ENCODE peak calls at places on chromosomes 6 and 20, in six cellular contexts. One of them, this sample, is unnamed.

GRCh38 chr6:37239950-37240713 is 17.4 kb upstream of the TBC1D22B start:
- DNase-seq in AG04450: peak
- DNase-seq in iPS-NIHi11: peak
- DNase-seq in activated naive CD4-positive, alpha-beta T cell: peak
- DNase-seq in non-pigmented ciliary epithelial cell: peak
- DNase-seq in fibroblast of gingiva: peak
- DNase-seq in this sample: peak

GRCh38 chr6:37696841-37697735 is 595 bp downstream of the MDGA1 start:
- DNase-seq in AG04450: no peak
- DNase-seq in iPS-NIHi11: peak
- DNase-seq in activated naive CD4-positive, alpha-beta T cell: no peak
- DNase-seq in non-pigmented ciliary epithelial cell: no peak
- DNase-seq in fibroblast of gingiva: no peak
- DNase-seq in this sample: no peak

GRCh38 chr6:125095501-125096301 is 57.9 kb upstream of the TPD52L1 start:
- DNase-seq in AG04450: peak
- DNase-seq in iPS-NIHi11: no peak
- DNase-seq in activated naive CD4-positive, alpha-beta T cell: no peak
- DNase-seq in non-pigmented ciliary epithelial cell: no peak
- DNase-seq in fibroblast of gingiva: peak
- DNase-seq in this sample: no peak

GRCh38 chr6:34273242-34273805 is 24.5 kb upstream of the SMIM29 start:
- DNase-seq in AG04450: no peak
- DNase-seq in iPS-NIHi11: no peak
- DNase-seq in activated naive CD4-positive, alpha-beta T cell: no peak
- DNase-seq in non-pigmented ciliary epithelial cell: no peak
- DNase-seq in fibroblast of gingiva: no peak
- DNase-seq in this sample: no peak

GRCh38 chr6:154937306-154938244 is 57.5 kb upstream of the TIAM2 start:
- DNase-seq in AG04450: peak
- DNase-seq in iPS-NIHi11: peak
- DNase-seq in activated naive CD4-positive, alpha-beta T cell: no peak
- DNase-seq in non-pigmented ciliary epithelial cell: no peak
- DNase-seq in fibroblast of gingiva: peak
- DNase-seq in this sample: no peak

GRCh38 chr6:52415917-52416628 is 4.1 kb upstream of the EFHC1 start:
- DNase-seq in AG04450: no peak
- DNase-seq in iPS-NIHi11: no peak
- DNase-seq in activated naive CD4-positive, alpha-beta T cell: no peak
- DNase-seq in non-pigmented ciliary epithelial cell: no peak
- DNase-seq in fibroblast of gingiva: no peak
- DNase-seq in this sample: no peak

GRCh38 chr6:95593025-95593424 is 15.7 kb downstream of the MANEA start:
- DNase-seq in AG04450: no peak
- DNase-seq in iPS-NIHi11: no peak
- DNase-seq in activated naive CD4-positive, alpha-beta T cell: no peak
- DNase-seq in non-pigmented ciliary epithelial cell: no peak
- DNase-seq in fibroblast of gingiva: no peak
- DNase-seq in this sample: no peak

GRCh38 chr6:89944181-89944755 is 50.0 kb downstream of the GJA10 start:
- DNase-seq in AG04450: no peak
- DNase-seq in iPS-NIHi11: no peak
- DNase-seq in activated naive CD4-positive, alpha-beta T cell: no peak
- DNase-seq in non-pigmented ciliary epithelial cell: no peak
- DNase-seq in fibroblast of gingiva: no peak
- DNase-seq in this sample: no peak

GRCh38 chr6:43303751-43304331 is 4.8 kb downstream of the CRIP3 start:
- DNase-seq in AG04450: no peak
- DNase-seq in iPS-NIHi11: no peak
- DNase-seq in activated naive CD4-positive, alpha-beta T cell: no peak
- DNase-seq in non-pigmented ciliary epithelial cell: no peak
- DNase-seq in fibroblast of gingiva: no peak
- DNase-seq in this sample: no peak

GRCh38 chr20:16944753-16945152 is 196.6 kb downstream of the OTOR start:
- DNase-seq in AG04450: no peak
- DNase-seq in iPS-NIHi11: no peak
- DNase-seq in activated naive CD4-positive, alpha-beta T cell: no peak
- DNase-seq in non-pigmented ciliary epithelial cell: no peak
- DNase-seq in fibroblast of gingiva: no peak
- DNase-seq in this sample: no peak

GRCh38 chr20:33280775-33281174 is 2.2 kb upstream of the BPIFB1 start:
- DNase-seq in AG04450: no peak
- DNase-seq in iPS-NIHi11: no peak
- DNase-seq in activated naive CD4-positive, alpha-beta T cell: no peak
- DNase-seq in non-pigmented ciliary epithelial cell: no peak
- DNase-seq in fibroblast of gingiva: no peak
- DNase-seq in this sample: no peak

GRCh38 chr20:49348563-49348962 is 70.7 kb upstream of the ZNFX1 start:
- DNase-seq in AG04450: no peak
- DNase-seq in iPS-NIHi11: no peak
- DNase-seq in activated naive CD4-positive, alpha-beta T cell: no peak
- DNase-seq in non-pigmented ciliary epithelial cell: no peak
- DNase-seq in fibroblast of gingiva: no peak
- DNase-seq in this sample: no peak

GRCh38 chr20:50721881-50722281 is 9.5 kb upstream of the PARD6B start:
- DNase-seq in AG04450: no peak
- DNase-seq in iPS-NIHi11: no peak
- DNase-seq in activated naive CD4-positive, alpha-beta T cell: no peak
- DNase-seq in non-pigmented ciliary epithelial cell: no peak
- DNase-seq in fibroblast of gingiva: peak
- DNase-seq in this sample: no peak

GRCh38 chr6:56756791-56757582 is 114.3 kb upstream of the DST start:
- DNase-seq in AG04450: no peak
- DNase-seq in iPS-NIHi11: no peak
- DNase-seq in activated naive CD4-positive, alpha-beta T cell: no peak
- DNase-seq in non-pigmented ciliary epithelial cell: no peak
- DNase-seq in fibroblast of gingiva: no peak
- DNase-seq in this sample: no peak

GRCh38 chr6:30399390-30400058 is 54.6 kb downstream of the RPP21 start:
- DNase-seq in AG04450: no peak
- DNase-seq in iPS-NIHi11: no peak
- DNase-seq in activated naive CD4-positive, alpha-beta T cell: no peak
- DNase-seq in non-pigmented ciliary epithelial cell: no peak
- DNase-seq in fibroblast of gingiva: no peak
- DNase-seq in this sample: no peak

GRCh38 chr6:91278416-91278815 is 691.5 kb upstream of the MAP3K7 start:
- DNase-seq in AG04450: no peak
- DNase-seq in iPS-NIHi11: no peak
- DNase-seq in activated naive CD4-positive, alpha-beta T cell: no peak
- DNase-seq in non-pigmented ciliary epithelial cell: no peak
- DNase-seq in fibroblast of gingiva: no peak
- DNase-seq in this sample: no peak

GRCh38 chr6:30260036-30260504 is 46.9 kb upstream of the TRIM26 start:
- DNase-seq in AG04450: no peak
- DNase-seq in iPS-NIHi11: peak
- DNase-seq in activated naive CD4-positive, alpha-beta T cell: no peak
- DNase-seq in non-pigmented ciliary epithelial cell: no peak
- DNase-seq in fibroblast of gingiva: no peak
- DNase-seq in this sample: no peak

GRCh38 chr20:22471156-22471836 is 113.1 kb downstream of the FOXA2 start:
- DNase-seq in AG04450: no peak
- DNase-seq in iPS-NIHi11: no peak
- DNase-seq in activated naive CD4-positive, alpha-beta T cell: no peak
- DNase-seq in non-pigmented ciliary epithelial cell: no peak
- DNase-seq in fibroblast of gingiva: no peak
- DNase-seq in this sample: no peak

GRCh38 chr20:36542516-36543186 is 1.3 kb downstream of the MYL9 start:
- DNase-seq in AG04450: no peak
- DNase-seq in iPS-NIHi11: no peak
- DNase-seq in activated naive CD4-positive, alpha-beta T cell: no peak
- DNase-seq in non-pigmented ciliary epithelial cell: no peak
- DNase-seq in fibroblast of gingiva: no peak
- DNase-seq in this sample: no peak

GRCh38 chr6:108268845-108269244 is 8.0 kb upstream of the SNX3 start:
- DNase-seq in AG04450: no peak
- DNase-seq in iPS-NIHi11: no peak
- DNase-seq in activated naive CD4-positive, alpha-beta T cell: no peak
- DNase-seq in non-pigmented ciliary epithelial cell: no peak
- DNase-seq in fibroblast of gingiva: no peak
- DNase-seq in this sample: no peak

GRCh38 chr20:22984008-22984407 is 51.1 kb upstream of the SSTR4 start:
- DNase-seq in AG04450: no peak
- DNase-seq in iPS-NIHi11: no peak
- DNase-seq in activated naive CD4-positive, alpha-beta T cell: no peak
- DNase-seq in non-pigmented ciliary epithelial cell: no peak
- DNase-seq in fibroblast of gingiva: no peak
- DNase-seq in this sample: no peak

GRCh38 chr6:133504761-133505160 is 263.6 kb downstream of the EYA4 start:
- DNase-seq in AG04450: no peak
- DNase-seq in iPS-NIHi11: no peak
- DNase-seq in activated naive CD4-positive, alpha-beta T cell: no peak
- DNase-seq in non-pigmented ciliary epithelial cell: no peak
- DNase-seq in fibroblast of gingiva: peak
- DNase-seq in this sample: no peak

GRCh38 chr6:118216751-118217150 is 309.7 kb downstream of the SLC35F1 start:
- DNase-seq in AG04450: no peak
- DNase-seq in iPS-NIHi11: no peak
- DNase-seq in activated naive CD4-positive, alpha-beta T cell: no peak
- DNase-seq in non-pigmented ciliary epithelial cell: no peak
- DNase-seq in fibroblast of gingiva: no peak
- DNase-seq in this sample: no peak

GRCh38 chr6:50143011-50143719 is 93.4 kb upstream of the DEFB112 start:
- DNase-seq in AG04450: no peak
- DNase-seq in iPS-NIHi11: no peak
- DNase-seq in activated naive CD4-positive, alpha-beta T cell: no peak
- DNase-seq in non-pigmented ciliary epithelial cell: no peak
- DNase-seq in fibroblast of gingiva: no peak
- DNase-seq in this sample: no peak

GRCh38 chr20:53513489-53514298 is 79.9 kb downstream of the ZNF217 start:
- DNase-seq in AG04450: no peak
- DNase-seq in iPS-NIHi11: no peak
- DNase-seq in activated naive CD4-positive, alpha-beta T cell: no peak
- DNase-seq in non-pigmented ciliary epithelial cell: no peak
- DNase-seq in fibroblast of gingiva: no peak
- DNase-seq in this sample: no peak

GRCh38 chr20:20210943-20211273 is 157.0 kb upstream of the INSM1 start:
- DNase-seq in AG04450: no peak
- DNase-seq in iPS-NIHi11: no peak
- DNase-seq in activated naive CD4-positive, alpha-beta T cell: no peak
- DNase-seq in non-pigmented ciliary epithelial cell: no peak
- DNase-seq in fibroblast of gingiva: no peak
- DNase-seq in this sample: no peak

GRCh38 chr20:53677447-53678314 is 84.0 kb upstream of the ZNF217 start:
- DNase-seq in AG04450: no peak
- DNase-seq in iPS-NIHi11: peak
- DNase-seq in activated naive CD4-positive, alpha-beta T cell: no peak
- DNase-seq in non-pigmented ciliary epithelial cell: no peak
- DNase-seq in fibroblast of gingiva: peak
- DNase-seq in this sample: no peak

GRCh38 chr20:51985753-51986152 is 183.4 kb upstream of the SALL4 start:
- DNase-seq in AG04450: no peak
- DNase-seq in iPS-NIHi11: no peak
- DNase-seq in activated naive CD4-positive, alpha-beta T cell: no peak
- DNase-seq in non-pigmented ciliary epithelial cell: no peak
- DNase-seq in fibroblast of gingiva: no peak
- DNase-seq in this sample: no peak